ENCODE peak calls at places on chromosomes 12 and 14, in seven cellular contexts. E, D, B, M, P, H and W are unnamed samples.

GRCh38 chr12:57342207-57342691 is 88.6 kb downstream of the R3HDM2 start:
- DNase-seq in E (no peak), D (no peak), B (no peak), M (peak), P (no peak), H (peak), W (no peak)

GRCh38 chr12:124401563-124402180 is 106.8 kb downstream of the RFLNA start:
- DNase-seq in E (no peak), D (no peak), B (no peak), M (no peak), P (no peak), H (no peak), W (no peak)

GRCh38 chr12:110780448-110780847 is 37.8 kb upstream of the PPP1CC start:
- DNase-seq in E (no peak), D (peak), B (no peak), M (no peak), P (no peak), H (no peak), W (no peak)

GRCh38 chr14:98736701-98737338 is 535.2 kb downstream of the BCL11B start:
- DNase-seq in E (no peak), D (no peak), B (no peak), M (no peak), P (no peak), H (no peak), W (no peak)

GRCh38 chr14:64581363-64581762 is 31.6 kb downstream of the PPP1R36 start:
- DNase-seq in E (no peak), D (no peak), B (no peak), M (no peak), P (no peak), H (no peak), W (no peak)

GRCh38 chr12:121060149-121061001 is 21.3 kb upstream of the OASL start:
- DNase-seq in E (peak), D (peak), B (peak), M (peak), P (peak), H (no peak), W (peak)

GRCh38 chr12:116922194-116922897 is 11.6 kb downstream of the FBXW8 start:
- DNase-seq in E (no peak), D (no peak), B (no peak), M (no peak), P (peak), H (no peak), W (peak)

GRCh38 chr12:25320123-25321006 is 69.6 kb upstream of the KRAS start:
- DNase-seq in E (no peak), D (no peak), B (no peak), M (peak), P (peak), H (no peak), W (peak)

GRCh38 chr12:102596687-102597086 is 116.3 kb upstream of the IGF1 start:
- DNase-seq in E (no peak), D (no peak), B (no peak), M (no peak), P (no peak), H (no peak), W (no peak)

GRCh38 chr14:30820674-30821073 is 53.7 kb upstream of the COCH start:
- DNase-seq in E (no peak), D (no peak), B (no peak), M (no peak), P (no peak), H (no peak), W (no peak)

GRCh38 chr14:24285351-24285750 is 14.0 kb upstream of the RABGGTA start:
- DNase-seq in E (no peak), D (no peak), B (no peak), M (no peak), P (no peak), H (no peak), W (no peak)

GRCh38 chr14:20501346-20501745 is 4.0 kb upstream of the RNASE10 start:
- DNase-seq in E (no peak), D (no peak), B (no peak), M (no peak), P (no peak), H (no peak), W (no peak)

GRCh38 chr12:14460212-14460841 is 94.8 kb downstream of the ATF7IP start:
- DNase-seq in E (no peak), D (no peak), B (no peak), M (no peak), P (no peak), H (no peak), W (no peak)

GRCh38 chr12:5546616-5547015 is 114.7 kb downstream of the NTF3 start:
- DNase-seq in E (no peak), D (no peak), B (no peak), M (no peak), P (no peak), H (no peak), W (no peak)

GRCh38 chr12:65232490-65233077 is 45.9 kb upstream of the MSRB3 start:
- DNase-seq in E (no peak), D (no peak), B (peak), M (peak), P (peak), H (no peak), W (no peak)

GRCh38 chr12:43789941-43790340 is 16.2 kb downstream of the TWF1 start:
- DNase-seq in E (no peak), D (no peak), B (no peak), M (no peak), P (no peak), H (peak), W (no peak)

GRCh38 chr12:66688836-66689439 is 10.1 kb upstream of the GRIP1 start:
- DNase-seq in E (peak), D (no peak), B (peak), M (peak), P (peak), H (peak), W (no peak)